ENCODE peak calls at places on chromosomes 12 and 14, in ten cellular contexts. K, P, U, X, G, O, R, E, D and B are unnamed samples.
A peak's percentile ranks its signal among the peaks of the same experiment; 100 is the strongest.

GRCh38 chr14:52003324-52003723 is 14.0 kb downstream of the RTRAF start:
- DNase-seq in K (no peak), P (no peak), U (peak; percentile 91), X (no peak), G (no peak), O (no peak), R (no peak), E (no peak), D (no peak), B (no peak)

GRCh38 chr12:120483621-120484020 is 12.3 kb upstream of the DYNLL1 start:
- DNase-seq in K (no peak), P (no peak), U (no peak), X (no peak), G (no peak), O (no peak), R (no peak), E (no peak), D (no peak), B (no peak)

GRCh38 chr12:89059061-89059460 is 293.2 kb downstream of the DUSP6 start:
- DNase-seq in K (no peak), P (no peak), U (no peak), X (no peak), G (no peak), O (no peak), R (no peak), E (no peak), D (no peak), B (no peak)

GRCh38 chr12:131803995-131804521 is 24.1 kb upstream of the MMP17 start:
- DNase-seq in K (no peak), P (no peak), U (peak; percentile 62), X (no peak), G (no peak), O (no peak), R (no peak), E (no peak), D (no peak), B (no peak)

GRCh38 chr14:69657961-69658360 is 46.6 kb downstream of the SUSD6 start:
- DNase-seq in K (peak; percentile 84), P (no peak), U (peak; percentile 69), X (peak; percentile 22), G (peak; percentile 86), O (peak; percentile 94), R (no peak), E (no peak), D (no peak), B (no peak)

GRCh38 chr14:22650960-22651521 is 6.9 kb upstream of the OR6J1 start:
- DNase-seq in K (no peak), P (peak; percentile 60), U (no peak), X (no peak), G (no peak), O (peak; percentile 34), R (no peak), E (no peak), D (no peak), B (peak; percentile 56)

GRCh38 chr12:113456761-113457160 is 14.9 kb downstream of the LHX5 start:
- DNase-seq in K (no peak), P (no peak), U (no peak), X (no peak), G (no peak), O (no peak), R (no peak), E (no peak), D (no peak), B (no peak)

GRCh38 chr14:32331227-32331597 is 2.1 kb downstream of the AKAP6 start:
- DNase-seq in K (no peak), P (no peak), U (no peak), X (no peak), G (no peak), O (peak; percentile 36), R (no peak), E (no peak), D (no peak), B (no peak)

GRCh38 chr14:96189288-96189711 is 15.3 kb upstream of the BDKRB2 start:
- DNase-seq in K (no peak), P (no peak), U (peak; percentile 63), X (no peak), G (no peak), O (no peak), R (no peak), E (no peak), D (peak; percentile 42), B (no peak)

GRCh38 chr12:24945039-24945438 is 3.9 kb downstream of the BCAT1 start:
- DNase-seq in K (no peak), P (no peak), U (no peak), X (no peak), G (no peak), O (peak; percentile 42), R (no peak), E (no peak), D (no peak), B (no peak)

GRCh38 chr14:66752109-66752508 is 244.2 kb downstream of the GPHN start:
- DNase-seq in K (no peak), P (no peak), U (no peak), X (no peak), G (no peak), O (no peak), R (no peak), E (no peak), D (no peak), B (no peak)

GRCh38 chr12:58166643-58167042 is 225.3 kb downstream of the ATP23 start:
- DNase-seq in K (no peak), P (no peak), U (no peak), X (no peak), G (no peak), O (no peak), R (no peak), E (no peak), D (no peak), B (no peak)

GRCh38 chr14:23538785-23539184 is 12.8 kb downstream of the ZFHX2 start:
- DNase-seq in K (no peak), P (no peak), U (peak; percentile 40), X (peak; percentile 58), G (peak; percentile 62), O (peak; percentile 23), R (peak; percentile 38), E (no peak), D (no peak), B (no peak)

GRCh38 chr12:93200291-93200917 is 177.3 kb upstream of the NUDT4 start:
- DNase-seq in K (no peak), P (no peak), U (peak; percentile 20), X (no peak), G (no peak), O (no peak), R (no peak), E (no peak), D (peak; percentile 17), B (no peak)

GRCh38 chr12:1507308-1507707 is 87.1 kb downstream of the FBXL14 start:
- DNase-seq in K (no peak), P (no peak), U (no peak), X (no peak), G (no peak), O (no peak), R (no peak), E (no peak), D (no peak), B (no peak)

GRCh38 chr14:74048291-74048690 is 29.1 kb downstream of the BBOF1 start:
- DNase-seq in K (no peak), P (peak; percentile 49), U (no peak), X (peak; percentile 50), G (no peak), O (peak; percentile 68), R (no peak), E (no peak), D (no peak), B (peak; percentile 35)

GRCh38 chr12:3622732-3623690 is 129.9 kb downstream of the CRACR2A start:
- DNase-seq in K (no peak), P (no peak), U (no peak), X (no peak), G (no peak), O (no peak), R (no peak), E (no peak), D (peak; percentile 38), B (no peak)

GRCh38 chr12:57846285-57846576 is 298 bp downstream of the CTDSP2 start:
- DNase-seq in K (peak; percentile 35), P (no peak), U (no peak), X (no peak), G (no peak), O (peak; percentile 55), R (no peak), E (no peak), D (no peak), B (no peak)

GRCh38 chr12:118842753-118843335 is 138.5 kb upstream of the SRRM4 start:
- DNase-seq in K (no peak), P (no peak), U (no peak), X (no peak), G (no peak), O (no peak), R (no peak), E (no peak), D (no peak), B (no peak)

GRCh38 chr12:50033317-50033679 is 8.0 kb upstream of the RACGAP1 start:
- DNase-seq in K (no peak), P (no peak), U (no peak), X (no peak), G (no peak), O (no peak), R (no peak), E (no peak), D (no peak), B (no peak)

GRCh38 chr14:100115726-100116125 is 43.7 kb downstream of the DEGS2 start:
- DNase-seq in K (no peak), P (no peak), U (no peak), X (no peak), G (no peak), O (no peak), R (peak; percentile 73), E (no peak), D (no peak), B (peak; percentile 55)

GRCh38 chr14:102911991-102912761 is 10.3 kb upstream of the AMN start:
- DNase-seq in K (no peak), P (no peak), U (no peak), X (no peak), G (no peak), O (no peak), R (no peak), E (no peak), D (no peak), B (no peak)

GRCh38 chr14:84825481-84825880 is 704.5 kb upstream of the FLRT2 start:
- DNase-seq in K (no peak), P (no peak), U (peak; percentile 52), X (no peak), G (no peak), O (peak; percentile 87), R (no peak), E (peak; percentile 29), D (no peak), B (no peak)

GRCh38 chr12:114685320-114685781 is 1.4 kb upstream of the TBX3 start:
- DNase-seq in K (no peak), P (no peak), U (no peak), X (no peak), G (no peak), O (no peak), R (no peak), E (no peak), D (no peak), B (no peak)

GRCh38 chr12:94994312-94994711 is 9.2 kb downstream of the NDUFA12 start:
- DNase-seq in K (no peak), P (peak; percentile 46), U (peak; percentile 87), X (no peak), G (no peak), O (peak; percentile 89), R (no peak), E (peak; percentile 40), D (no peak), B (no peak)

GRCh38 chr12:68175566-68176033 is 16.1 kb upstream of the IFNG start:
- DNase-seq in K (no peak), P (no peak), U (no peak), X (no peak), G (no peak), O (no peak), R (no peak), E (no peak), D (peak; percentile 53), B (no peak)